ENCODE peak calls at places on chromosomes 11 and 22, in six cellular contexts. G is adrenal gland, Y is fibroblast of lung, S is GM23338, R is ascending aorta, V is upper lobe of right lung. X is an unnamed sample.

GRCh38 chr11:95092549-95093324 is 3.1 kb downstream of the ENDOD1 start:
- DNase-seq in G (peak; percentile 46), Y (peak; percentile 69), S (peak; percentile 57), R (no peak), V (no peak), X (peak; percentile 87)

GRCh38 chr11:119486691-119487259 is 63.8 kb upstream of the THY1 start:
- DNase-seq in G (peak; percentile 18), Y (no peak), S (no peak), R (no peak), V (no peak), X (no peak)

GRCh38 chr11:129766858-129767604 is 48.6 kb upstream of the TMEM45B start:
- DNase-seq in G (no peak), Y (peak; percentile 21), S (peak; percentile 80), R (no peak), V (no peak), X (peak; percentile 59)

GRCh38 chr11:92477686-92478085 is 253.1 kb downstream of the FAT3 start:
- DNase-seq in G (no peak), Y (no peak), S (no peak), R (no peak), V (no peak), X (no peak)

GRCh38 chr22:50578776-50579310 is 616 bp upstream of the CPT1B start:
- DNase-seq in G (no peak), Y (no peak), S (no peak), R (no peak), V (no peak), X (no peak)

GRCh38 chr11:76588455-76589325 is 81.9 kb downstream of the LRRC32 start:
- DNase-seq in G (peak; percentile 57), Y (no peak), S (no peak), R (peak; percentile 36), V (peak; percentile 72), X (no peak)

GRCh38 chr11:65502274-65502851 is 3.5 kb downstream of the MALAT1 start:
- DNase-seq in G (no peak), Y (peak; percentile 69), S (no peak), R (no peak), V (no peak), X (peak; percentile 52)

GRCh38 chr11:133019545-133019944 is 512.8 kb downstream of the OPCML start:
- DNase-seq in G (no peak), Y (no peak), S (no peak), R (no peak), V (no peak), X (no peak)

GRCh38 chr11:93652161-93652597 is 9.3 kb upstream of the CEP295 start:
- DNase-seq in G (no peak), Y (peak; percentile 63), S (peak; percentile 67), R (no peak), V (no peak), X (peak; percentile 44)

GRCh38 chr11:208177-208916 is 839 bp downstream of the RIC8A start:
- DNase-seq in G (peak; percentile 80), Y (peak; percentile 64), S (peak; percentile 90), R (peak; percentile 35), V (peak; percentile 93), X (peak; percentile 85)

DNA sequence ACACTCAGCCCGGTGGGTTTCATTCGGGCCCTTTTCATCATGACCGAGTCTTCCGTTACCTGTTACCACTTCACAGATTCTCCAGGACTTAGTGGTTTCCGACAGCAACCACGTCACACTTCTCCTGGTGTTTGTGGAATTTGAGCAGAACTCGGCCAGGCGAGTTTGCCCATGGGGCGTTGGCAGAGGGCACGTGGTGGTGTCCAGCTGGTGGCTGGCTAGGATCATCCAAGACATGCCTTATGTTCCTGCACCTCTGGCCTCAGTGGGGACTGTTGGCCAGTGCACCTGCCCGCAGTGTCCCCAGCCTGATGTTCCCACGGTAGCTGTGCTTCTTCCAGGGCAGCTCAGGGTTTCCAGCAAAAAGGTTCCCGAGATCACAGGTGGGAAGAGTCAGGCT is 87.3 kb downstream of the ARHGAP8 start:
- DNase-seq in G (no peak), Y (no peak), S (no peak), R (no peak), V (no peak), X (no peak)
- H3K4me1 ChIP-seq in G (no peaks in the 10 kb centered on the region), Y (no peaks in the 10 kb centered on the region), S (peaks cover 4% of the 10 kb centered on the region), R (no peaks in the 10 kb centered on the region), V (no peaks in the 10 kb centered on the region), X (no peaks in the 10 kb centered on the region)

DNA sequence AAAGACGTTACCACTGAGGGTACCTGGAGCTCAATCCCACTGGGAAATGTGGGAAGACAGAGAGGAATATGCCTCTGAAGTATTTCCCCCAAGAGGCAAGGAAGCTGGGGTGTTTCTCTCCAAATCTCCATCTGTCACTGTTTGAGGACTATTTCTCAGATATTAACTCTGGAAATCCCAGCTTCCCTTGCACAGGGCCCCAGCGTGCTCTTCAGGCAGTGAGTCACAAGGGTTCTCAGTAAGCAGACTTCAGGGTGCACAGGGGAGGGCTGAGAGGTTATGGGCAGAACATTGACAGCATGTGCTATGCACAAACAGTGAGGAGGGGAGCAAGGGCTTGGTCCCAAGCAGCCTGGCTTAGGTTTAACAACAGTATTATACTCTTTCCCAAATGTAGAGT is 60.9 kb upstream of the EED start:
- DNase-seq in G (no peak), Y (peak; percentile 72), S (no peak), R (no peak), V (no peak), X (no peak)
- H3K27ac ChIP-seq in G (no peak overlapping the region), Y (no peak overlapping the region), S (no peak overlapping the region), R (no peak overlapping the region), V (no peak overlapping the region), X (no peak overlapping the region)

GRCh38 chr22:36409911-36410756 is 22.4 kb upstream of the MYH9 start:
- DNase-seq in G (peak; percentile 96), Y (peak; percentile 50), S (peak; percentile 100), R (no peak), V (peak; percentile 96), X (peak; percentile 99)
- H3K4me3 ChIP-seq in G (peak overlapping the region; percentile 20), Y (no peak overlapping the region), S (peak overlapping the region; percentile 51), R (peak overlapping the region; percentile 56), V (peak overlapping the region; percentile 34), X (no peak overlapping the region)

GRCh38 chr11:82978422-82979099 is 77.0 kb downstream of the DDIAS start:
- DNase-seq in G (no peak), Y (peak; percentile 77), S (no peak), R (no peak), V (no peak), X (no peak)
- H3K4me1 ChIP-seq in G (peaks cover 8% of the 10 kb centered on the region), Y (peaks cover 7% of the 10 kb centered on the region), S (no peaks in the 10 kb centered on the region), R (no peaks in the 10 kb centered on the region), V (no peaks in the 10 kb centered on the region), X (peaks cover 2% of the 10 kb centered on the region)

GRCh38 chr11:124760205-124760652 is 1.9 kb downstream of the ESAM start:
- DNase-seq in G (no peak), Y (no peak), S (no peak), R (no peak), V (peak; percentile 75), X (no peak)
- H3K27ac ChIP-seq in G (no peak overlapping the region), Y (no peak overlapping the region), S (no peak overlapping the region), R (peak overlapping the region; percentile 85), V (peak overlapping the region; percentile 89), X (no peak overlapping the region)

X was measured in small intestine.